ENCODE peak calls at places on chromosome 11, in seven cellular contexts. H, M, U, O, L, P and D are unnamed samples.

GRCh38 chr11:77175021-77175842 is 47.2 kb downstream of the MYO7A start:
- DNase-seq in H (no peak), L (no peak), M (no peak), P (no peak), O (no peak), U (no peak), D (no peak)

GRCh38 chr11:127247261-127247660 is 246.7 kb upstream of the KIRREL3 start:
- DNase-seq in U (no peak), O (no peak), M (no peak), L (no peak), H (no peak), P (no peak), D (no peak)

GRCh38 chr11:113551645-113552044 is 76.4 kb upstream of the DRD2 start:
- DNase-seq in P (no peak), L (no peak), U (no peak), O (no peak), H (no peak), M (no peak), D (no peak)

GRCh38 chr11:118186346-118187107 is 10.1 kb upstream of the SCN2B start:
- DNase-seq in M (no peak), H (no peak), O (no peak), L (no peak), U (no peak), P (no peak), D (no peak)

GRCh38 chr11:15859411-15859810 is 496.9 kb downstream of the SOX6 start:
- DNase-seq in M (no peak), O (no peak), L (peak), U (no peak), H (no peak), P (no peak), D (no peak)

GRCh38 chr11:57980201-57980600 is 43.5 kb upstream of the OR9Q1 start:
- DNase-seq in L (no peak), P (no peak), U (no peak), H (no peak), O (no peak), M (no peak), D (no peak)

GRCh38 chr11:74726547-74727182 is 4.6 kb downstream of the CHRDL2 start:
- DNase-seq in L (no peak), U (no peak), P (peak), M (peak), H (peak), O (peak), D (no peak)

GRCh38 chr11:119209186-119209585 is 3.0 kb downstream of the CBL start:
- DNase-seq in U (no peak), H (no peak), O (no peak), L (no peak), M (no peak), P (no peak), D (no peak)

GRCh38 chr11:84993386-84993785 is 633.8 kb downstream of the DLG2 start:
- DNase-seq in L (no peak), U (no peak), M (no peak), H (no peak), P (peak), O (no peak), D (no peak)

GRCh38 chr11:60629399-60629798 is 70.0 kb upstream of the MS4A8 start:
- DNase-seq in M (no peak), P (no peak), U (no peak), O (no peak), H (no peak), L (no peak), D (no peak)

GRCh38 chr11:60631939-60632338 is 67.5 kb upstream of the MS4A8 start:
- DNase-seq in U (no peak), L (no peak), M (no peak), H (no peak), P (no peak), O (no peak), D (no peak)

GRCh38 chr11:60633645-60634044 is 65.8 kb upstream of the MS4A8 start:
- DNase-seq in H (no peak), U (no peak), P (no peak), O (no peak), L (no peak), M (no peak), D (no peak)

GRCh38 chr11:60634151-60634550 is 65.3 kb upstream of the MS4A8 start:
- DNase-seq in P (no peak), U (no peak), L (no peak), M (no peak), O (no peak), H (no peak), D (no peak)
- TF ChIP-seq CTCF in P (peak), U (peak), L (no peak), M (no peak), O (no peak), H (no peak), D (peak)

GRCh38 chr11:29518389-29519174 is 498.2 kb downstream of the KCNA4 start:
- DNase-seq in U (no peak), M (no peak), O (no peak), H (no peak), L (no peak), P (no peak), D (no peak)
- TF ChIP-seq CTCF in U (no peak), M (no peak), O (no peak), H (no peak), L (no peak), P (no peak), D (no peak)

GRCh38 chr11:62545437-62546243 is 966 bp downstream of the AHNAK start:
- DNase-seq in P (peak), O (peak), U (peak), M (peak), L (peak), H (peak), D (peak)
- TF ChIP-seq CTCF in P (no peak), O (no peak), U (peak), M (no peak), L (no peak), H (no peak), D (peak)

DNA sequence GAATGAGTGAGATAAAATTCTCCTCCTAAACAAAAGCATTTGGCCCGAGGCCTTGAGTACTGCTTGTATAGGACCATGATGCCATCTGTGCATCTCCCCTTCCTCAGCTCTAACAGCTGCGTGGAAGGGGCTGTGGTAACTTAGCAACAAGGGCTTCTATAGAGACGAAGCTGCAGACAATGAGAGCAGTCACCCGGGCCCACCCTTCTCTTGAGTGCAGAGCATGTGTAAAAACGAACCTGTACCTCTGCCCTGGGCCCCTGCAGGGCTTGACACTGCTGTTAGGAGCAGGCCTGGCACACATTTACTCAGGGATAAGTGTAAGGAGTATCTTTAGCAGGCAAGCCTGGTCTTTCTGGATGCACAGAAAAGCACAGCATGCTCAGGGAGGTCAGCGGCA is 391.4 kb downstream of the CADM1 start:
- DNase-seq in O (no peak), M (no peak), P (no peak), U (no peak), L (no peak), H (no peak), D (no peak)
- TF ChIP-seq CTCF in O (no peak), M (no peak), P (no peak), U (no peak), L (no peak), H (no peak), D (no peak)

DNA sequence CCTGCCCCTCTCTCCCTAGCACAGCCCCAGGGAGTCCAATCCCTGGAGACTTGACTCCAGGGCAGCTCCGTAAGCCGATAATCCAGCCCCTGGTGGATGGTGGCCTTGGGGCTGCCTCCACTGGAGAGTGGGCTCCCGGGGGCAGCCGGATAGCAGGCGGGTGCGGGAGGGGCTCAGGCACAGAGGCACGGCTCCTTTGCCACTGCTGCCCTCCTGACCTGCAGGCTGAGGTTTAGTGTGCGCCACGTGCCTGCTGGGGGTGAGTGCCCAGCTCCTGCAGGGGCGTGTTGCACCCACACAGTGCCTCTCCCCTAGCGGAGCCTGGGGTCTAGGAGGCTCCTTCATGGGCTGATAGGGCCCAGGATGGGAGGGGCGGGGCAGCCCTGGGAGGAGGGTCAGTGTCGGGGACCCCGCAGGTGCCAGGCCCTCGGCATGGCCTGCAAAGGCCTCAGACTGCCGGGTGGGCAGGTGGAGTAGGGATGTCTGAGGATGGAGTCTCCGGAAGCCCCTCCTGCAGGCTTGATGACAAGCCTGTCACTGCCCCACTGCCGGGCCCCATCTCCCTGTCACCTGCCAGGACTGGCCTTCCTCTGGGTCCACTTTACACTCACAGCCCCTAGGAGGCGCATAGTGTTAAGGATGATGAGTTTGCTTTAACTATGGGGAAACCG is 5.6 kb downstream of the DUSP8 start:
- DNase-seq in O (no peak), P (no peak), L (no peak), M (no peak), U (no peak), H (no peak), D (no peak)
- TF ChIP-seq CTCF in O (no peak), P (no peak), L (no peak), M (peak), U (peak), H (no peak), D (no peak)